ENCODE peak calls at places on chromosomes 12 and 14, in four cellular contexts. One of them, this sample, is unnamed.

GRCh38 chr14:89996963-89997362 is 41.2 kb downstream of the TDP1 start:
- DNase-seq in AG20443: no peak
- DNase-seq in stimulated activated effector memory CD8-positive, alpha-beta T cell treated with anti-CD3 and anti-CD28 coated beads, Interleukin-12 subunit alpha, Interleukin-12 subunit beta, amount 100 ng/mL, for 72 hours: no peak
- DNase-seq in activated CD4-positive, CD25-positive, alpha-beta regulatory T cell treated with anti-CD3 and anti-CD28 coated beads, Interleukin-2, amount 50 U/mL, for 16 hours: no peak
- DNase-seq in this sample: no peak

GRCh38 chr12:120102189-120103043 is 14.1 kb downstream of the RAB35 start:
- DNase-seq in AG20443: no peak
- DNase-seq in activated CD4-positive, CD25-positive, alpha-beta regulatory T cell treated with anti-CD3 and anti-CD28 coated beads, Interleukin-2, amount 50 U/mL, for 16 hours: no peak
- DNase-seq in stimulated activated effector memory CD8-positive, alpha-beta T cell treated with anti-CD3 and anti-CD28 coated beads, Interleukin-12 subunit alpha, Interleukin-12 subunit beta, amount 100 ng/mL, for 72 hours: no peak
- DNase-seq in this sample: no peak

GRCh38 chr12:74317078-74317581 is 220.5 kb upstream of the ATXN7L3B start:
- DNase-seq in stimulated activated effector memory CD8-positive, alpha-beta T cell treated with anti-CD3 and anti-CD28 coated beads, Interleukin-12 subunit alpha, Interleukin-12 subunit beta, amount 100 ng/mL, for 72 hours: no peak
- DNase-seq in activated CD4-positive, CD25-positive, alpha-beta regulatory T cell treated with anti-CD3 and anti-CD28 coated beads, Interleukin-2, amount 50 U/mL, for 16 hours: no peak
- DNase-seq in AG20443: no peak
- DNase-seq in this sample: no peak

GRCh38 chr14:101350021-101350420 is 211.3 kb upstream of the DIO3 start:
- DNase-seq in activated CD4-positive, CD25-positive, alpha-beta regulatory T cell treated with anti-CD3 and anti-CD28 coated beads, Interleukin-2, amount 50 U/mL, for 16 hours: no peak
- DNase-seq in stimulated activated effector memory CD8-positive, alpha-beta T cell treated with anti-CD3 and anti-CD28 coated beads, Interleukin-12 subunit alpha, Interleukin-12 subunit beta, amount 100 ng/mL, for 72 hours: no peak
- DNase-seq in AG20443: no peak
- DNase-seq in this sample: no peak

GRCh38 chr12:125193798-125194562 is 128.7 kb downstream of the AACS start:
- DNase-seq in activated CD4-positive, CD25-positive, alpha-beta regulatory T cell treated with anti-CD3 and anti-CD28 coated beads, Interleukin-2, amount 50 U/mL, for 16 hours: no peak
- DNase-seq in stimulated activated effector memory CD8-positive, alpha-beta T cell treated with anti-CD3 and anti-CD28 coated beads, Interleukin-12 subunit alpha, Interleukin-12 subunit beta, amount 100 ng/mL, for 72 hours: no peak
- DNase-seq in AG20443: peak
- DNase-seq in this sample: no peak

GRCh38 chr12:39116877-39117276 is 211.5 kb upstream of the CPNE8 start:
- DNase-seq in AG20443: no peak
- DNase-seq in activated CD4-positive, CD25-positive, alpha-beta regulatory T cell treated with anti-CD3 and anti-CD28 coated beads, Interleukin-2, amount 50 U/mL, for 16 hours: no peak
- DNase-seq in stimulated activated effector memory CD8-positive, alpha-beta T cell treated with anti-CD3 and anti-CD28 coated beads, Interleukin-12 subunit alpha, Interleukin-12 subunit beta, amount 100 ng/mL, for 72 hours: no peak
- DNase-seq in this sample: no peak

GRCh38 chr12:48235796-48236333 is 32.8 kb upstream of the OR10AD1 start:
- DNase-seq in stimulated activated effector memory CD8-positive, alpha-beta T cell treated with anti-CD3 and anti-CD28 coated beads, Interleukin-12 subunit alpha, Interleukin-12 subunit beta, amount 100 ng/mL, for 72 hours: no peak
- DNase-seq in activated CD4-positive, CD25-positive, alpha-beta regulatory T cell treated with anti-CD3 and anti-CD28 coated beads, Interleukin-2, amount 50 U/mL, for 16 hours: no peak
- DNase-seq in AG20443: no peak
- DNase-seq in this sample: no peak

GRCh38 chr14:99234982-99235491 is 37.0 kb downstream of the BCL11B start:
- DNase-seq in AG20443: no peak
- DNase-seq in stimulated activated effector memory CD8-positive, alpha-beta T cell treated with anti-CD3 and anti-CD28 coated beads, Interleukin-12 subunit alpha, Interleukin-12 subunit beta, amount 100 ng/mL, for 72 hours: no peak
- DNase-seq in activated CD4-positive, CD25-positive, alpha-beta regulatory T cell treated with anti-CD3 and anti-CD28 coated beads, Interleukin-2, amount 50 U/mL, for 16 hours: no peak
- DNase-seq in this sample: no peak

GRCh38 chr12:82781288-82782078 is 94.8 kb downstream of the TMTC2 start:
- DNase-seq in activated CD4-positive, CD25-positive, alpha-beta regulatory T cell treated with anti-CD3 and anti-CD28 coated beads, Interleukin-2, amount 50 U/mL, for 16 hours: no peak
- DNase-seq in stimulated activated effector memory CD8-positive, alpha-beta T cell treated with anti-CD3 and anti-CD28 coated beads, Interleukin-12 subunit alpha, Interleukin-12 subunit beta, amount 100 ng/mL, for 72 hours: no peak
- DNase-seq in AG20443: no peak
- DNase-seq in this sample: no peak

GRCh38 chr12:103728323-103728722 is 112.7 kb downstream of the NT5DC3 start:
- DNase-seq in stimulated activated effector memory CD8-positive, alpha-beta T cell treated with anti-CD3 and anti-CD28 coated beads, Interleukin-12 subunit alpha, Interleukin-12 subunit beta, amount 100 ng/mL, for 72 hours: no peak
- DNase-seq in AG20443: peak
- DNase-seq in activated CD4-positive, CD25-positive, alpha-beta regulatory T cell treated with anti-CD3 and anti-CD28 coated beads, Interleukin-2, amount 50 U/mL, for 16 hours: no peak
- DNase-seq in this sample: no peak

GRCh38 chr12:108622425-108622824 is 11.3 kb downstream of the SELPLG start:
- DNase-seq in stimulated activated effector memory CD8-positive, alpha-beta T cell treated with anti-CD3 and anti-CD28 coated beads, Interleukin-12 subunit alpha, Interleukin-12 subunit beta, amount 100 ng/mL, for 72 hours: no peak
- DNase-seq in activated CD4-positive, CD25-positive, alpha-beta regulatory T cell treated with anti-CD3 and anti-CD28 coated beads, Interleukin-2, amount 50 U/mL, for 16 hours: no peak
- DNase-seq in AG20443: no peak
- DNase-seq in this sample: no peak

GRCh38 chr12:56105503-56105902 is 1.1 kb downstream of the PA2G4 start:
- DNase-seq in activated CD4-positive, CD25-positive, alpha-beta regulatory T cell treated with anti-CD3 and anti-CD28 coated beads, Interleukin-2, amount 50 U/mL, for 16 hours: no peak
- DNase-seq in AG20443: no peak
- DNase-seq in stimulated activated effector memory CD8-positive, alpha-beta T cell treated with anti-CD3 and anti-CD28 coated beads, Interleukin-12 subunit alpha, Interleukin-12 subunit beta, amount 100 ng/mL, for 72 hours: no peak
- DNase-seq in this sample: no peak

GRCh38 chr12:68428211-68428610 is 96.0 kb upstream of the MDM1 start:
- DNase-seq in activated CD4-positive, CD25-positive, alpha-beta regulatory T cell treated with anti-CD3 and anti-CD28 coated beads, Interleukin-2, amount 50 U/mL, for 16 hours: no peak
- DNase-seq in stimulated activated effector memory CD8-positive, alpha-beta T cell treated with anti-CD3 and anti-CD28 coated beads, Interleukin-12 subunit alpha, Interleukin-12 subunit beta, amount 100 ng/mL, for 72 hours: no peak
- DNase-seq in AG20443: no peak
- DNase-seq in this sample: no peak

GRCh38 chr12:108693186-108693585 is 38.1 kb downstream of the CORO1C start:
- DNase-seq in AG20443: no peak
- DNase-seq in stimulated activated effector memory CD8-positive, alpha-beta T cell treated with anti-CD3 and anti-CD28 coated beads, Interleukin-12 subunit alpha, Interleukin-12 subunit beta, amount 100 ng/mL, for 72 hours: no peak
- DNase-seq in activated CD4-positive, CD25-positive, alpha-beta regulatory T cell treated with anti-CD3 and anti-CD28 coated beads, Interleukin-2, amount 50 U/mL, for 16 hours: no peak
- DNase-seq in this sample: no peak

GRCh38 chr14:68671899-68672298 is 121.0 kb downstream of the ZFP36L1 start:
- DNase-seq in AG20443: no peak
- DNase-seq in stimulated activated effector memory CD8-positive, alpha-beta T cell treated with anti-CD3 and anti-CD28 coated beads, Interleukin-12 subunit alpha, Interleukin-12 subunit beta, amount 100 ng/mL, for 72 hours: no peak
- DNase-seq in activated CD4-positive, CD25-positive, alpha-beta regulatory T cell treated with anti-CD3 and anti-CD28 coated beads, Interleukin-2, amount 50 U/mL, for 16 hours: no peak
- DNase-seq in this sample: no peak

This sample was measured in small intestine.